ENCODE peak calls at places on chromosomes 16 and 17, in eight cellular contexts. One of them, this sample, is unnamed. For H3K27me3, the result is how much of the 10 kb centered on the place peaks cover.

GRCh38 chr16:1941924-1942809 is 832 bp downstream of the MSRB1 start:
- DNase-seq in AG04450: no peak
- DNase-seq in HAP-1: no peak
- DNase-seq in aorta: no peak
- DNase-seq in fibroblast of lung: no peak
- DNase-seq in cardiac muscle cell: no peak
- DNase-seq in psoas muscle: no peak
- DNase-seq in A673: no peak
- DNase-seq in this sample: peak

GRCh38 chr17:80951121-80952090 is 40.2 kb upstream of the CHMP6 start:
- DNase-seq in A673: no peak
- DNase-seq in psoas muscle: no peak
- DNase-seq in aorta: no peak
- DNase-seq in AG04450: no peak
- DNase-seq in fibroblast of lung: no peak
- DNase-seq in HAP-1: no peak
- DNase-seq in cardiac muscle cell: no peak
- DNase-seq in this sample: peak

GRCh38 chr17:20908373-20909273 is 134.2 kb downstream of the USP22 start:
- DNase-seq in fibroblast of lung: peak
- DNase-seq in A673: peak
- DNase-seq in HAP-1: no peak
- DNase-seq in psoas muscle: peak
- DNase-seq in AG04450: no peak
- DNase-seq in cardiac muscle cell: peak
- DNase-seq in aorta: peak
- DNase-seq in this sample: peak

GRCh38 chr17:42944211-42944610 is 20.0 kb downstream of the AARSD1 start:
- DNase-seq in fibroblast of lung: peak
- DNase-seq in aorta: no peak
- DNase-seq in A673: no peak
- DNase-seq in AG04450: no peak
- DNase-seq in psoas muscle: no peak
- DNase-seq in HAP-1: no peak
- DNase-seq in cardiac muscle cell: no peak
- DNase-seq in this sample: no peak

GRCh38 chr16:68228652-68229051 is 7.3 kb downstream of the ESRP2 start:
- DNase-seq in AG04450: no peak
- DNase-seq in A673: no peak
- DNase-seq in fibroblast of lung: no peak
- DNase-seq in HAP-1: no peak
- DNase-seq in cardiac muscle cell: no peak
- DNase-seq in aorta: no peak
- DNase-seq in psoas muscle: no peak
- DNase-seq in this sample: no peak

GRCh38 chr17:76479515-76480048 is 12.2 kb downstream of the AANAT start:
- DNase-seq in A673: no peak
- DNase-seq in HAP-1: no peak
- DNase-seq in AG04450: no peak
- DNase-seq in aorta: no peak
- DNase-seq in psoas muscle: no peak
- DNase-seq in cardiac muscle cell: no peak
- DNase-seq in fibroblast of lung: no peak
- DNase-seq in this sample: no peak

GRCh38 chr16:81837312-81837748 is 58.2 kb downstream of the PLCG2 start:
- DNase-seq in cardiac muscle cell: no peak
- DNase-seq in aorta: no peak
- DNase-seq in fibroblast of lung: no peak
- DNase-seq in AG04450: no peak
- DNase-seq in HAP-1: no peak
- DNase-seq in A673: no peak
- DNase-seq in psoas muscle: no peak
- DNase-seq in this sample: no peak

GRCh38 chr17:40111221-40112128 is 10.3 kb upstream of the MSL1 start:
- DNase-seq in psoas muscle: peak
- DNase-seq in cardiac muscle cell: peak
- DNase-seq in HAP-1: peak
- DNase-seq in aorta: peak
- DNase-seq in A673: peak
- DNase-seq in AG04450: peak
- DNase-seq in fibroblast of lung: peak
- DNase-seq in this sample: peak

GRCh38 chr17:74935048-74935447 is 650 bp upstream of the OTOP3 start:
- DNase-seq in aorta: no peak
- DNase-seq in fibroblast of lung: no peak
- DNase-seq in HAP-1: no peak
- DNase-seq in cardiac muscle cell: no peak
- DNase-seq in psoas muscle: no peak
- DNase-seq in AG04450: no peak
- DNase-seq in A673: no peak
- DNase-seq in this sample: no peak

GRCh38 chr17:74936470-74936799 is 737 bp downstream of the OTOP3 start:
- DNase-seq in aorta: no peak
- DNase-seq in fibroblast of lung: no peak
- DNase-seq in psoas muscle: no peak
- DNase-seq in A673: no peak
- DNase-seq in HAP-1: no peak
- DNase-seq in cardiac muscle cell: no peak
- DNase-seq in AG04450: no peak
- DNase-seq in this sample: no peak

GRCh38 chr17:74938194-74938950 is 2.7 kb downstream of the OTOP3 start:
- DNase-seq in cardiac muscle cell: no peak
- DNase-seq in fibroblast of lung: no peak
- DNase-seq in psoas muscle: no peak
- DNase-seq in aorta: no peak
- DNase-seq in HAP-1: no peak
- DNase-seq in AG04450: no peak
- DNase-seq in A673: no peak
- DNase-seq in this sample: no peak

GRCh38 chr17:74937064-74938051 is 1.7 kb downstream of the OTOP3 start:
- DNase-seq in fibroblast of lung: no peak
- DNase-seq in aorta: no peak
- DNase-seq in HAP-1: no peak
- DNase-seq in psoas muscle: no peak
- DNase-seq in A673: no peak
- DNase-seq in cardiac muscle cell: peak
- DNase-seq in AG04450: no peak
- DNase-seq in this sample: no peak

DNA sequence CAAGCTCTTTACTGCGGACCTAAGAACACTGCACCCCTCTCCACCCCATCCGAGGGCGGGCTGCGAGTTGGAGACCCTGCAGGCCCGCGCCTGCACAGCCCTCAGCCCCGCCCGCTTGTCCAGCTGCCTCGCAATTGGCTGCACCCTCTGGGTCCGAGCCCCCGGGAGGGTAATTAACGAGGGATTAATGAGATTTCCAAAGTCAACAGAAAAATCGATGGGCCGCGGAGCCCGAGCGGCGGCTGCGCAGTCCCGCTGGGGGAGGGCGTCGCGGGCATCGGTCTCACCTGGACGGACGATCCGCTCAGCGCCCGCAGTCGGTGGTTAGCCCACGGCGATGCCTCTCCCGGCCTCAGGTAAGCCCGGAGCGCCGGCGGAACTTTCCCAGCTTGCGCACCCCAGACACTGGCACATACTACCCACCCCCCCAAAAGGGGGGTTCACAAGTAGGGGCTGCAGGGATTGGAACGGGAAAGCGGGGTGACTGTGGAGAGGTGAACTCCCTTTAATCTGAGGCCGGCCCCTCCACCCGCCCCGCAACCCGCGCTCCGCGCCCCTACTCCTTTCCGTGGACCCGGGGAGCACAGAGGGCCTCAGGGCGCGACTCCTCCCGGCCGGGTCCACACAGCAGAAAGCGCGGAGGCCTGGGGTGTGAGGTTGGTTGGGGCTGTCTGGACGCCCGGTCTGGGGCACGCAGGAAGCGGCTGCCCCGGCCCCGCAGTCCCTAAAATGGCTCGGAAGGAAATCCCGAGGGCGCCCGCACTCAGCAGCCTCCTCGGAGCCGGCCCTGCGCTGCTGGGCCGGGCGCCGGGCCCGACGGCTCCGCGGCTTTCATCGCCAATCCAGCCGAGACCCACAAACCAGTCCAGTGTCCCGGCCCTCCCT is at the start of gene OTOP3:
- DNase-seq in HAP-1: no peak
- DNase-seq in cardiac muscle cell: no peak
- DNase-seq in aorta: no peak
- DNase-seq in AG04450: no peak
- DNase-seq in fibroblast of lung: no peak
- DNase-seq in psoas muscle: no peak
- DNase-seq in A673: no peak
- DNase-seq in this sample: no peak
- H3K27me3 ChIP-seq in HAP-1: under half
- H3K27me3 ChIP-seq in cardiac muscle cell: half or more
- H3K27me3 ChIP-seq in aorta: under half
- H3K27me3 ChIP-seq in AG04450: half or more
- H3K27me3 ChIP-seq in fibroblast of lung: under half
- H3K27me3 ChIP-seq in psoas muscle: under half
- H3K27me3 ChIP-seq in A673: half or more
- H3K27me3 ChIP-seq in this sample: half or more

DNA sequence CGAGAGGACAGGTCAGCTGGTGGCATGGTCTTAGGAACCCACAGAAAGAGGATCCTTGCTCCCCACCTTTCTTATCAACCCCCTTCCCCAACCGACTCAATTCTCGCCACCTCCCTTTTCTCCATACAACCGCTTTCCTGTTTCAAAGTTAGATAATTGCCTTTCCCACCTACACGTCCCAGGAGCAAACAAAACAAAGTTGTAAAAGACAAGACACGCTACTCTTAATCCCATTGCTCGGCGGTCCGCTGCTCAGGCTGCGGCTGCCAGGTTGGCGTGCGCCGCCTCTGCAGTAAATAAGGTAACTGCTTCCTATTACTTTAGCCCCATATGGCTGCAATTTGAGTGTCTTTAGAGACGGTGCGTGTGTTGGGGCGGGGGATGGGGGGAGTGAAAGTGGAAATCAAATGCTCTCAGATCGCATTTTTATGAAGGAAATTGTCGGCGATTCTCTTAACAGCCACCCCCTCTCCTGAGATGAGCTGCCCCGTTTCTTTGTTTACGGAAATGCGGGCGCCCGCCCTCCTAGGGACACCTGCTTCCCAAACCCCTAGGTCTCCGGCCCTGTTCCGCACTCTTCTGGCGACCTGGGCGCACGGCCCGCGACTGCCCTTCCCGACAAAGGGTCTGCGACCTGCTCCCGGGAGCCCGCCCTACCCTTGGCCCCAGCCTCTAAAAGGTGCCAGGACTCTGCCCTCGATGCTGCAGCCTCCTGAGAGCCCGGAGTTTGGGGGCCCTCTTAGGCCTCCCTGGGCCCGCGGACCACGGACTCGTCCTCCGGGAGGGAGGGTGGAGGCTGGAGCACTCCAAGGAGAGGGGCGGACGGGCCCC is 3.7 kb upstream of the CBX8 start:
- DNase-seq in HAP-1: peak
- DNase-seq in aorta: no peak
- DNase-seq in AG04450: no peak
- DNase-seq in A673: peak
- DNase-seq in psoas muscle: no peak
- DNase-seq in fibroblast of lung: peak
- DNase-seq in cardiac muscle cell: no peak
- DNase-seq in this sample: no peak
- H3K4me3 ChIP-seq in HAP-1: no peak
- H3K4me3 ChIP-seq in aorta: no peak
- H3K4me3 ChIP-seq in AG04450: no peak
- H3K4me3 ChIP-seq in A673: peak
- H3K4me3 ChIP-seq in psoas muscle: peak
- H3K4me3 ChIP-seq in fibroblast of lung: no peak
- H3K4me3 ChIP-seq in cardiac muscle cell: peak
- H3K4me3 ChIP-seq in this sample: no peak

GRCh38 chr17:79258042-79258441 is 183.4 kb downstream of the ENGASE start:
- DNase-seq in A673: no peak
- DNase-seq in cardiac muscle cell: no peak
- DNase-seq in AG04450: no peak
- DNase-seq in aorta: no peak
- DNase-seq in HAP-1: no peak
- DNase-seq in fibroblast of lung: no peak
- DNase-seq in psoas muscle: no peak
- DNase-seq in this sample: no peak

GRCh38 chr17:79261361-79262072 is 186.9 kb downstream of the ENGASE start:
- DNase-seq in A673: no peak
- DNase-seq in HAP-1: no peak
- DNase-seq in AG04450: no peak
- DNase-seq in aorta: no peak
- DNase-seq in cardiac muscle cell: no peak
- DNase-seq in psoas muscle: no peak
- DNase-seq in fibroblast of lung: no peak
- DNase-seq in this sample: no peak

GRCh38 chr17:79262624-79263023 is 188.0 kb downstream of the ENGASE start:
- DNase-seq in cardiac muscle cell: no peak
- DNase-seq in AG04450: no peak
- DNase-seq in psoas muscle: no peak
- DNase-seq in A673: no peak
- DNase-seq in fibroblast of lung: no peak
- DNase-seq in HAP-1: no peak
- DNase-seq in aorta: no peak
- DNase-seq in this sample: no peak

GRCh38 chr17:79258843-79259242 is 184.2 kb downstream of the ENGASE start:
- DNase-seq in aorta: no peak
- DNase-seq in fibroblast of lung: no peak
- DNase-seq in cardiac muscle cell: no peak
- DNase-seq in HAP-1: no peak
- DNase-seq in AG04450: no peak
- DNase-seq in A673: no peak
- DNase-seq in psoas muscle: no peak
- DNase-seq in this sample: no peak

DNA sequence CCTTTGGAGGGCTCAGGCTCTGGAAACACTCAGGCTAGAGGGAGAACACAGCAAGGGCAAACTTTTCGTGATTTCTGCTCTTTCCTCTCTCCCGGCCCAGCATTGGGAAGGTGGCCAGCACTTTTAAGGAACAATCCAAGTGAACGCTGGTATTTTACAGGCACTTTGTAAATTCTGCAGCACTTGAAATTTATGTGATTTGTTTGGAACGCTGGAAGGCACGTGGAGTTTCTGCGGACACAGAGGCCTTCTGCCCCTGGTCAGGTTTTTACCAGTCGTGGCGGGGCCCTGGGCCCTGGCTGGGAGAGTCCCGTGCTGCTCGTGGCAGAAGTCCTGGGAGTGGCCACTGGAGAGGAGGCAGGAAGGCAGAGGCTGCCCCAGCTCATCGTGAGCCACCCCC is 188.6 kb downstream of the ENGASE start:
- DNase-seq in cardiac muscle cell: no peak
- DNase-seq in psoas muscle: no peak
- DNase-seq in A673: no peak
- DNase-seq in aorta: no peak
- DNase-seq in AG04450: no peak
- DNase-seq in fibroblast of lung: no peak
- DNase-seq in HAP-1: no peak
- DNase-seq in this sample: no peak
- H3K27me3 ChIP-seq in cardiac muscle cell: under half
- H3K27me3 ChIP-seq in psoas muscle: under half
- H3K27me3 ChIP-seq in A673: half or more
- H3K27me3 ChIP-seq in aorta: under half
- H3K27me3 ChIP-seq in AG04450: under half
- H3K27me3 ChIP-seq in fibroblast of lung: under half
- H3K27me3 ChIP-seq in HAP-1: half or more
- H3K27me3 ChIP-seq in this sample: under half

DNA sequence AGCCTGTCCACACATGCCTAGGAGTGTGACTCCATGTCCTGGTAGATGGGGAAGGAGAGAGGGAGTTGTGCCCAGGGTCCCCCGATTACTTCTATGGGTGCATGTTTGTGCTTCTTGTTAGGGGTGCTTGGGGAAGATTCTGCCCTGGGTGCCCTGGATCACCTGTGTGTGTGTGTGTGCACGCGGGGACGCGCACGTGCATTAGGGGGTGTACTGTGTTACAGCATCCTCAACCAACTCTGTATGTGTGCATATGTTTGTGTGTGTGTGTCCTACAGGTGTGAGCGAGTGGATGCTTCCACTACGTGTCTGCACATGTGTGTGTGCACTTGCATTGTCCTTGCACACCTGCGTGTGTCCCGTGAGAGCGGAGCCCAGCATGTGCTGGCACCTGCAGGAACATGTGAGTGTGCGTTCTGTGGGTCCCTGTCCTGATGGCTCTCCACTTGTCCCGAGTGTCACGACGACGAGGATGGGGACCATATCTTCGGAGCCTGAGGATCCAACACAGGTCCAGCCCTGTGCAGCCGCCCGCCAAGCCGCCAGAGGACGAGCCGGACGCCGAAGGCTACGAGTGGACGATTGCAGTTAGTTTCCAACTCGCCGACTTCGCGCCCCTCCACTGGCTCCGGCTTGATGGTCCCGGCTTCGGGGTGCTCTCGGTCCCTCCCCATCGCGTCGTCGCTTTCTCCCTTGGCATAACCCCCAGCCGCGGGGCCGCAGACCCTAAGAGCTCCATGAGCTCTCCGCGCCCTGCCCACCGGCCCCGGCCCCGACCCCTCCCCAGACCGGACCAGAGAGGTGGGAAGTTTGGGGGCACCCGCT is 6.0 kb upstream of the TBC1D3B start:
- DNase-seq in HAP-1: no peak
- DNase-seq in psoas muscle: peak
- DNase-seq in cardiac muscle cell: peak
- DNase-seq in A673: no peak
- DNase-seq in AG04450: no peak
- DNase-seq in fibroblast of lung: peak
- DNase-seq in aorta: peak
- DNase-seq in this sample: no peak
- H3K4me3 ChIP-seq in HAP-1: peak
- H3K4me3 ChIP-seq in psoas muscle: peak
- H3K4me3 ChIP-seq in cardiac muscle cell: peak
- H3K4me3 ChIP-seq in A673: peak
- H3K4me3 ChIP-seq in AG04450: peak
- H3K4me3 ChIP-seq in fibroblast of lung: peak
- H3K4me3 ChIP-seq in aorta: no peak
- H3K4me3 ChIP-seq in this sample: peak

This sample was measured in lower lobe of right lung.